ENCODE peak calls at places on chromosomes 4 and X, in six cellular contexts. P is heart right ventricle, R is tibial nerve, F is MM.1S, X is mammary epithelial cell, Z is right cardiac atrium. D is an unnamed sample. For H3K4me1, the result is how much of the 10 kb centered on the place peaks cover.

GRCh38 chr4:140078366-140078765 is 75.6 kb downstream of the MAML3 start:
- DNase-seq in X (no peak), P (peak), R (no peak), Z (peak), F (no peak), D (no peak)

GRCh38 chrX:14496674-14497073 is 32.7 kb upstream of the GLRA2 start:
- DNase-seq in X (no peak), R (no peak), Z (no peak), P (no peak), F (peak), D (no peak)

GRCh38 chr4:17013382-17014006 is 115.0 kb upstream of the LDB2 start:
- DNase-seq in F (no peak), Z (no peak), X (no peak), P (no peak), R (no peak), D (no peak)

GRCh38 chr4:112173593-112174559 is 28.6 kb downstream of the FAM241A start:
- DNase-seq in X (peak), P (no peak), R (no peak), Z (no peak), F (no peak), D (no peak)

GRCh38 chrX:19177710-19178109 is 55.4 kb upstream of the ADGRG2 start:
- DNase-seq in P (no peak), F (no peak), X (no peak), Z (no peak), R (no peak), D (no peak)

GRCh38 chr4:130092187-130093015 is 996.4 kb downstream of the C4orf33 start:
- DNase-seq in R (no peak), F (no peak), P (no peak), X (no peak), Z (no peak), D (no peak)

GRCh38 chrX:97189668-97190067 is 306.0 kb downstream of the RPA4 start:
- DNase-seq in R (no peak), X (no peak), P (no peak), F (no peak), Z (no peak), D (no peak)

GRCh38 chr4:141759796-141760425 is 123.5 kb downstream of the IL15 start:
- DNase-seq in F (no peak), Z (no peak), R (no peak), X (peak), P (no peak), D (no peak)

GRCh38 chr4:112511294-112512118 is 4.5 kb downstream of the NEUROG2 start:
- DNase-seq in F (no peak), R (no peak), X (no peak), P (no peak), Z (peak), D (peak)

GRCh38 chrX:14616301-14616700 is 87.0 kb downstream of the GLRA2 start:
- DNase-seq in R (no peak), Z (no peak), F (no peak), P (no peak), X (no peak), D (no peak)

GRCh38 chr4:141301216-141301615 is 80.5 kb downstream of the ZNF330 start:
- DNase-seq in X (no peak), R (no peak), F (no peak), P (no peak), Z (peak), D (no peak)

GRCh38 chr4:140353836-140354235 is 19.6 kb upstream of the SCOC start:
- DNase-seq in F (no peak), Z (no peak), R (no peak), P (no peak), X (no peak), D (no peak)

GRCh38 chr4:169557061-169557636 is 55.2 kb downstream of the NEK1 start:
- DNase-seq in Z (no peak), P (no peak), R (no peak), F (no peak), X (no peak), D (no peak)

GRCh38 chr4:2786152-2786671 is 6.7 kb upstream of the SH3BP2 start:
- DNase-seq in F (no peak), P (no peak), Z (no peak), R (no peak), X (no peak), D (no peak)

GRCh38 chr4:184416913-184417734 is 57.2 kb downstream of the IRF2 start:
- DNase-seq in X (peak), P (no peak), Z (no peak), F (peak), R (no peak), D (no peak)

GRCh38 chr4:129335263-129335662 is 239.3 kb downstream of the C4orf33 start:
- DNase-seq in F (no peak), R (no peak), Z (no peak), X (no peak), P (no peak), D (no peak)

GRCh38 chr4:145868637-145869409 is 69.8 kb downstream of the ZNF827 start:
- DNase-seq in P (no peak), Z (no peak), F (peak), X (no peak), R (no peak), D (no peak)

GRCh38 chr4:25799522-25799921 is 63.3 kb downstream of the SEL1L3 start:
- DNase-seq in Z (no peak), R (no peak), F (no peak), P (no peak), X (no peak), D (no peak)

GRCh38 chr4:1250527-1250812 is 1.5 kb upstream of the CTBP1 start:
- DNase-seq in X (no peak), P (no peak), Z (peak), R (no peak), F (no peak), D (peak)
- H3K4me1 ChIP-seq in X (under half), P (under half), Z (under half), R (under half), F (under half), D (under half)

DNA sequence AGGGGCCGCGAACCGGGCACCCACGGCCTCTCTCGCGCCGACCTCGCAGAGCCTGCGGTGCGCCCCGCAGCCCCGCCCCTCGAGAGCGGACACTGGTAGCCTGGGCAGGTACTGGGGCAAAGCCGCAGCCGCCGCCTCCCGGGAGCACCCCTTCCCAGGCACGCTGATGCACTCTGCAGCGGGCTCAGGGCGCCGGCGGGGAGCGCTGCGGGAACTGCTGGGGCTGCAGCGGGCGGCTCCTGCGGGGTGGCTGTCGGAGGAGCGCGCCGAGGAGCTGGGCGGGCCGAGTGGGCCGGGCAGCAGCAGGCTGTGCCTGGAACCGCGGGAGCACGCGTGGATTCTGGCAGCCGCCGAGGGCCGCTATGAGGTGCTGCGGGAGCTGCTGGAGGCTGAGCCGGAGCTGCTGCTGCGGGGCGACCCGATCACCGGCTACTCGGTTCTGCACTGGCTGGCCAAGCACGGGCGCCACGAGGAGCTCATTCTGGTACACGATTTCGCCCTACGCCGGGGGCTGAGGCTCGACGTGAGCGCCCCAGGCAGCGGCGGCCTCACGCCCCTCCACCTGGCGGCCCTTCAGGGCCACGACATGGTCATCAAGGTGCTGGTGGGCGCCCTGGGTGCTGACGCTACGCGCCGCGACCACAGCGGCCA is 419 bp downstream of the SOWAHD start:
- DNase-seq in R (no peak), Z (peak), F (peak), P (peak), X (peak), D (no peak)
- H3K4me1 ChIP-seq in R (under half), Z (under half), F (half or more), P (under half), X (under half), D (under half)

DNA sequence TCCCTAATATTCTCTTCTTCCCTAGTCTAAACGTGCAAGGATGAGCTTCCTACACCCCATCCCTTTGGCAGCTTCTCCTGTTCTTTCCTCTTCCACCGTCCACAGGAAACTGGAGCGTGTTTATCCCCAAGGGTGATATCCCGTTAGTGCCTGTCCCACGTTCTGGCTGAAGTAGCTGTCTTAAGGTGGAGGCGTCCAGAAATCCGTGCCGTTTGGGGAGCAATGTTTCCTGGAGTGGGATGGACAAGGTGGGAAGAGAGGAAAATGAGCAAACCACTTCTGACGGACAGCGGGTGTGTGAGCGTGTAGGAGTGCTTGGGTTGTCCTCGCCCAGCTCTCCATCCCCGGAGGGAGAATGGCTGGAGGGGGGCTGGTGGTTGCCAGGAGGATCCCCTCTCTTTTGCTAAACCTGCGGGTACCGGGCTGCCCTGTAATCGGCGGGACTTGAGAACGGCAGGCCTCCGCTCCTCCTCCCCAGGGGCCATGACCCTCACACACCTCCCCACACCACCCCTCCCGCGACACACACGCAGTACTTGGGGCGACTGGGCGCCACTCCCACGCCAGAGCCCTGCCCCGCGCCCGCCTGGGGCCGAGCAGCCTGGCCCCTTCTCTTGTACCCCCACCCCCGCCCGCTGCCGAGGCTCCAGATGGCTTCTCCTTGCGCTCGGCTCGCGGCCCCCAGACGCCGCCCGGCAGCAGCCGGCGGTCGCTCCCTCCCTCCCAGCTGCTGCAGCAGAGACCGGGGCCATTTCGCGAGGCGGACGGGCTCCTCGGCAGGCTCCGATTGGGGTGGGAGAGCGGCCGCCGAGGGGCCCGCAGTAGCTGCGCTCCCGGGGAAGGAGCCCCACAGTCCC is 13.9 kb upstream of the PRDM8 start:
- DNase-seq in P (no peak), F (no peak), X (no peak), R (no peak), Z (peak), D (no peak)
- H3K4me1 ChIP-seq in P (under half), F (under half), X (half or more), R (under half), Z (under half), D (under half)

GRCh38 chrX:34586936-34587335 is 70.1 kb downstream of the TMEM47 start:
- DNase-seq in Z (no peak), R (no peak), P (no peak), X (no peak), F (no peak), D (no peak)

GRCh38 chrX:34586507-34586906 is 70.6 kb downstream of the TMEM47 start:
- DNase-seq in X (no peak), Z (no peak), F (no peak), R (no peak), P (no peak), D (no peak)

GRCh38 chrX:34585561-34585960 is 71.5 kb downstream of the TMEM47 start:
- DNase-seq in P (no peak), X (no peak), F (no peak), R (no peak), Z (no peak), D (no peak)

GRCh38 chrX:34580069-34580468 is 77.0 kb downstream of the TMEM47 start:
- DNase-seq in Z (no peak), X (no peak), R (no peak), F (no peak), P (no peak), D (no peak)

GRCh38 chrX:34584781-34585180 is 72.3 kb downstream of the TMEM47 start:
- DNase-seq in R (no peak), P (no peak), Z (no peak), F (no peak), X (peak), D (no peak)
- H3K4me1 ChIP-seq in R (under half), P (under half), Z (under half), F (under half), X (under half), D (under half)

DNA sequence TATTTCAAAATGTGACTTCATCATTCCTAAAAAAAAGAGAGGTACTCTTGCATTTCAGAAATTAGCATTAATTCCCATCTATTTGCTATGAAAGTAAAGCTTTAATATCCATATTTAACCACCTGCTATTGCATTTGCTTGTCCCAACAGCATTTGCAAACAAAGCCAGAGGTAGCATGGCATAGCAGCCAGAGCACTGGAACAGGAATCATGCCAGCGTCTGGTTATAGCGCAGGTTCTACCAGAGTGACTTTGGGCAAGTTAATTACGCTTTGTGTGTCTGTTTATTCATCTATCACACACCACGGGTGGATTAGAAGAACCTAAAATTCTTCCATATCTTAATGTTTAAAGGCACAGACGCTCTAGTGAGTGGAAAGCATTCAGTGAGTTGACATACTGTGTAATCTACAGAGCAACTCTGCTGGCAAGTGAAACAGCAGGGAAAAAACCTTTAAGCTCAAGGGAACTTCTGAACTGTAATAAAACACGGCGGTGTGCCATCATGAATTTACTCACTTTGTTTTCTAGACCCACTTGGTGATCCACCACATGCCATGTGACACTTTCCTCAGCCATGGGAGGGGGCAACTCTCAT is 76.6 kb upstream of the QRFPR start:
- DNase-seq in F (no peak), R (no peak), X (no peak), P (no peak), Z (no peak), D (no peak)
- H3K4me1 ChIP-seq in F (under half), R (under half), X (under half), P (under half), Z (under half), D (under half)

DNA sequence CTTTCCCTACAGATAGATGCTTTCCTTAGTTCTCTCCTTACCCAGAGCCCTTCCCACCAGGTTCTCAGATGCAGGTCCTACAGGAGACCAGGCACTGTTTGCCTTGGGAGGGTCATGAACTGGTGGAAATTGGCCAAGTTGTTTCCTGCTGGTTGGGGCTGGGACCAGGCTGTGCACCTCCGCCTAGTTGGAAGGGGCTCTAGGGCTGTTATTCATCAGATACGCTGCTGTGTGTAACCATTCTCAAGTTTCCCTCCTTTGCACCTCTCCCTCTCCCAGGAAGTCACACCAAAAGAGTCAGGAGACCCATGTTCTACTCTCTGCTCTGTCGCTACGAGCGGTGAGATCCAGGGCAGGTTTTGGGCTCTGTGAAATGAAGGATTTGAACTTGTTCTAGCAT is 11.9 kb upstream of the VSIG1 start:
- DNase-seq in R (no peak), P (no peak), Z (no peak), F (no peak), X (no peak), D (no peak)
- H3K4me1 ChIP-seq in R (under half), P (under half), Z (under half), F (under half), X (under half), D (under half)